ENCODE peak calls at places on chromosomes 7 and 10, in six cellular contexts. E, L, D, K, R and S are unnamed samples.

GRCh38 chr7:158272091-158272490 is 315.5 kb downstream of the PTPRN2 start:
- DNase-seq in D (no peak), E (no peak), K (no peak), L (no peak), R (peak), S (peak)

GRCh38 chr7:95391761-95392160 is 4.4 kb downstream of the PON3 start:
- DNase-seq in R (no peak), K (no peak), L (no peak), E (no peak), D (no peak), S (no peak)

GRCh38 chr10:111360260-111360925 is 283.6 kb downstream of the ADRA2A start:
- DNase-seq in D (no peak), K (peak), L (no peak), E (no peak), R (no peak), S (no peak)

GRCh38 chr7:80147543-80148376 is 13.1 kb downstream of the GNAI1 start:
- DNase-seq in R (no peak), D (no peak), K (no peak), E (no peak), L (no peak), S (no peak)

GRCh38 chr7:97118306-97118917 is 914 bp downstream of the SDHAF3 start:
- DNase-seq in D (no peak), R (no peak), E (no peak), K (no peak), L (no peak), S (no peak)

GRCh38 chr10:14571866-14572507 is 202.7 kb downstream of the FAM107B start:
- DNase-seq in L (peak), E (no peak), K (peak), R (no peak), D (no peak), S (no peak)

GRCh38 chr10:85741626-85742300 is 624.8 kb downstream of the GRID1 start:
- DNase-seq in D (no peak), R (no peak), K (peak), L (peak), E (no peak), S (no peak)

GRCh38 chr10:21173964-21174669 is 277.0 kb upstream of the NEBL start:
- DNase-seq in D (peak), L (no peak), E (peak), K (no peak), R (peak), S (no peak)

GRCh38 chr7:36304099-36304425 is 85.6 kb upstream of the ANLN start:
- DNase-seq in L (no peak), R (no peak), D (no peak), K (no peak), E (no peak), S (no peak)